ENCODE peak calls at places on chromosomes 4 and X, in four cellular contexts. T is CD8-positive, alpha-beta T cell; D is tibial artery; W is stomach. U is an unnamed sample.

GRCh38 chr4:114728426-114728825 is 129.8 kb downstream of the UGT8 start:
- DNase-seq in T (no peak), D (no peak), W (no peak), U (no peak)

GRCh38 chr4:186266699-186267467 is 894 bp downstream of the F11 start:
- DNase-seq in D (no peak), W (no peak), T (no peak), U (peak)

GRCh38 chrX:150926791-150927190 is 28.3 kb upstream of the CD99L2 start:
- DNase-seq in D (no peak), T (no peak), W (no peak), U (no peak)

GRCh38 chr4:135277980-135278315 is 1076.4 kb upstream of the PABPC4L start:
- DNase-seq in W (no peak), T (no peak), D (no peak), U (no peak)

GRCh38 chrX:71111141-71111843 is at the start of gene IL2RG:
- DNase-seq in T (peak), W (peak), D (no peak), U (no peak)

GRCh38 chr4:24765331-24765990 is 29.9 kb upstream of the SOD3 start:
- DNase-seq in W (no peak), T (no peak), D (no peak), U (no peak)

GRCh38 chr4:169253087-169253675 is 17.6 kb downstream of the SH3RF1 start:
- DNase-seq in D (no peak), T (no peak), W (no peak), U (no peak)

GRCh38 chr4:80192252-80192866 is 4.9 kb upstream of the PRDM8 start:
- DNase-seq in W (no peak), D (no peak), T (no peak), U (no peak)

GRCh38 chrX:26925088-26925487 is 538.1 kb downstream of the PPP4R3C start:
- DNase-seq in W (no peak), T (no peak), D (no peak), U (no peak)

GRCh38 chrX:5051831-5052491 is 1176.7 kb downstream of the NLGN4X start:
- DNase-seq in W (no peak), D (peak), T (no peak), U (peak)

GRCh38 chr4:152255437-152255836 is 280.5 kb downstream of the FBXW7 start:
- DNase-seq in D (peak), T (peak), W (no peak), U (peak)

GRCh38 chrX:11787564-11787963 is 29.5 kb downstream of the MSL3 start:
- DNase-seq in D (peak), W (peak), T (peak), U (peak)

GRCh38 chr4:152310223-152310622 is 225.7 kb downstream of the FBXW7 start:
- DNase-seq in T (no peak), D (no peak), W (no peak), U (peak)

GRCh38 chr4:181756451-181756850 is 486.8 kb upstream of the TENM3 start:
- DNase-seq in W (no peak), T (no peak), D (no peak), U (no peak)

GRCh38 chr4:38785901-38786402 is 3.2 kb upstream of the TLR10 start:
- DNase-seq in D (no peak), T (no peak), W (no peak), U (no peak)

GRCh38 chr4:55469979-55470378 is 74.2 kb downstream of the TMEM165 start:
- DNase-seq in D (no peak), W (no peak), T (no peak), U (no peak)

GRCh38 chr4:184347251-184348239 is 126.8 kb downstream of the IRF2 start:
- DNase-seq in D (peak), T (no peak), W (peak), U (peak)

GRCh38 chrX:13468096-13468495 is 101.3 kb upstream of the EGFL6 start:
- DNase-seq in T (no peak), D (no peak), W (no peak), U (no peak)

GRCh38 chr4:114093221-114093715 is 113.8 kb upstream of the ARSJ start:
- DNase-seq in D (no peak), W (no peak), T (no peak), U (no peak)

GRCh38 chrX:9927638-9928037 is 39.5 kb upstream of the CLDN34 start:
- DNase-seq in D (no peak), T (no peak), W (no peak), U (no peak)

GRCh38 chr4:121990489-121990888 is 38.6 kb upstream of the TRPC3 start:
- DNase-seq in D (no peak), T (no peak), W (no peak), U (no peak)

GRCh38 chrX:74383611-74384010 is 37.7 kb upstream of the SLC16A2 start:
- DNase-seq in W (peak), T (no peak), D (peak), U (peak)

GRCh38 chr4:137659431-137659830 is 127.1 kb upstream of the PCDH18 start:
- DNase-seq in W (no peak), D (no peak), T (no peak), U (peak)

GRCh38 chr4:7645158-7645557 is 210.4 kb upstream of the PSAPL1 start:
- DNase-seq in W (no peak), D (no peak), T (no peak), U (no peak)

GRCh38 chr4:10093801-10094552 is 22.6 kb downstream of the WDR1 start:
- DNase-seq in W (no peak), D (no peak), T (peak), U (peak)

GRCh38 chr4:2393353-2394270 is 24.8 kb downstream of the ZFYVE28 start:
- DNase-seq in D (no peak), W (peak), T (no peak), U (peak)

DNA sequence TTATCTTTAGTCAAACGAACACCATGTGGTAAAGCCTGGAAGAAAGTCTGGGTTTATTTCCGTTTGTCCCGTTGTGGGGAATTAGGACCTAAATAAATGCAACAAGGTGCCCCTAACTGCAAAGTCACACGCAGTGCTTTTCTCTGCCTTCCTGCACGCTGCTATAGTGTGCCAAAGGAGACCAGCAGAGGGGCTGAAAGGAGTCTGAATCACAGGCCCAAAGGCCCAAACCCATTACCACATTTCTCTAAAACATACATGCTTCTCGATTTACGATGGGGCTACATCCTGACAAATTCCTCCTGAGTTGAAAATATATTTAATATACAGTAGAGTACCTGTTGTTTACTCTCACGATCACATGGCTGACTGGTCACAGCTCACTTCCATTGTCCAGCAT is 4.5 kb downstream of the VEGFC start:
- DNase-seq in W (no peak), T (no peak), D (no peak), U (no peak)
- TF ChIP-seq CTCF in W (no peak), T (no peak), D (no peak), U (no peak)

DNA sequence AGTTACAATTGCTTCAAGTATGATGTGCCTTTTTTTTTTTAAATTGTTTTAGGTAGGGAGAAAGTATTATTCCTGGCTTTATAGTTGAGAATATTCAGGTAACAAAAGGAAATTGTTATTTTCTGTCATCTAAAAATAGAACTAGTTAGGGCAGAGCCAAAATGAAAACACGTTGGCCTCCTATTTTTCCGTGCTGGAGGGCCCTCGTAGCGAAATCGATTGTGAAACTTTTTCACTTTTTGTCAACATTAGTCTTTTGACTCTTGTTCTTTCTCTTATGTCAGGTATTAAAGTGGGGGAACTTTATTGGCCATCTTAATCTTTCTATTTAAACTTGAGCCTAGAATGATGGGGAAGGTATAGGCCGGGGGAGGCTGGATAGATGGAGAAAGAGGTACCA is 104.9 kb downstream of the ARHGAP10 start:
- DNase-seq in W (no peak), T (no peak), D (no peak), U (no peak)
- H3K4me3 ChIP-seq in W (no peak), T (no peak), D (no peak), U (no peak)

DNA sequence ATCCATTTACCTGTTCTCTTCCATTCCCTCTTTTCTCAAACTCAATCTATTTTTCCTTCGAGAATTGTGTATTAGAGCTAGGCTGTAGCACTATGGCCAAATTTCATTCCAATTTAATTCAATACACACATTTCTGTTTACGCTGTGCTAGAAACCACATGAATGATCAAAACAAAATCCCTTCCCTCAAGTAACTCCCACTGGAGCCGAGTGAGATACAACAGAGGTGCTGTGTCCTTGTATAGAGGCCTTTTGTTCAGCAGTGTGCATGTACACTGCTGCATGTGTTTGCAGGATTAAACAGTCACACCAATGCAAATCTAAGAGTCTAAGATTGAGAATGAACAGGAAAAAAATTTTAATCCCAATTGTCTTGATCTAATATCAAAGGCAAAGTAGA is 734.2 kb downstream of the RAPGEF2 start:
- DNase-seq in T (no peak), D (no peak), W (no peak), U (no peak)
- TF ChIP-seq CTCF in T (no peak), D (no peak), W (no peak), U (no peak)

GRCh38 chr4:43394976-43395375 is 502.5 kb downstream of the GRXCR1 start:
- DNase-seq in D (no peak), T (no peak), W (no peak), U (peak)
- H3K4me3 ChIP-seq in D (no peak), T (no peak), W (no peak), U (no peak)

GRCh38 chr4:75705198-75705712 is 19.1 kb upstream of the USO1 start:
- DNase-seq in W (no peak), D (no peak), T (no peak), U (no peak)
- TF ChIP-seq CTCF in W (no peak), D (no peak), T (no peak), U (no peak)

GRCh38 chr4:110059556-110060191 is 138.7 kb downstream of the ELOVL6 start:
- DNase-seq in D (no peak), T (no peak), W (no peak), U (peak)
- H3K4me3 ChIP-seq in D (no peak), T (no peak), W (no peak), U (no peak)

U was measured in fibroblast of pulmonary artery.